ENCODE peak calls at places on chromosomes 13 and 19, in eight cellular contexts. V, W, C, Q, R, B, N and M are unnamed samples.

GRCh38 chr13:28746289-28746612 is 27.5 kb upstream of the SLC46A3 start:
- DNase-seq in R (no peak), B (no peak), C (no peak), V (no peak), W (no peak), N (no peak), Q (no peak), M (no peak)

GRCh38 chr19:46678110-46678732 is 17.2 kb upstream of the DACT3 start:
- DNase-seq in V (peak), B (no peak), C (peak), N (no peak), R (peak), W (no peak), Q (no peak), M (peak)

GRCh38 chr19:2455481-2456300 is 1.1 kb downstream of the LMNB2 start:
- DNase-seq in W (no peak), N (peak), B (peak), Q (no peak), V (peak), R (peak), C (peak), M (peak)

GRCh38 chr19:43820098-43820860 is 6.8 kb upstream of the ZNF283 start:
- DNase-seq in N (no peak), C (no peak), R (peak), Q (no peak), W (no peak), V (peak), B (peak), M (peak)

GRCh38 chr19:37953576-37954303 is 46.7 kb downstream of the SIPA1L3 start:
- DNase-seq in C (no peak), N (no peak), V (no peak), B (no peak), W (no peak), R (no peak), Q (no peak), M (no peak)

GRCh38 chr13:93635687-93636086 is 409.1 kb downstream of the GPC6 start:
- DNase-seq in N (no peak), Q (no peak), C (no peak), W (no peak), R (no peak), B (no peak), V (no peak), M (no peak)

GRCh38 chr13:36965767-36966166 is 33.4 kb downstream of the ALG5 start:
- DNase-seq in C (no peak), R (no peak), W (peak), N (no peak), Q (no peak), V (no peak), B (no peak), M (no peak)

GRCh38 chr19:19185853-19186728 is 5.9 kb downstream of the BORCS8 start:
- DNase-seq in R (peak), V (peak), Q (no peak), W (peak), N (no peak), B (peak), C (peak), M (no peak)

GRCh38 chr19:38265213-38265861 is 964 bp downstream of the SPINT2 start:
- DNase-seq in N (no peak), W (no peak), R (no peak), B (peak), C (no peak), Q (no peak), V (no peak), M (peak)